ENCODE peak calls at places on chromosomes 6 and 20, in six cellular contexts. U is RWPE1, Q is HuH-7, T is ACHN, J is thoracic aorta, Y is HT1080. N is an unnamed sample.

GRCh38 chr20:59004763-59005522 is 2.1 kb downstream of the CTSZ start:
- DNase-seq in U (no peak), Q (no peak), T (no peak), J (no peak), Y (no peak), N (no peak)

GRCh38 chr20:18783385-18783959 is 30.1 kb upstream of the SCP2D1 start:
- DNase-seq in U (no peak), Q (no peak), T (no peak), J (no peak), Y (no peak), N (no peak)

GRCh38 chr20:44111712-44112335 is 75.2 kb downstream of the JPH2 start:
- DNase-seq in U (peak), Q (no peak), T (no peak), J (no peak), Y (peak), N (no peak)

GRCh38 chr20:49987015-49987867 is 4.5 kb downstream of the SNAI1 start:
- DNase-seq in U (no peak), Q (no peak), T (no peak), J (no peak), Y (peak), N (no peak)

GRCh38 chr6:136737343-136738177 is 54.7 kb downstream of the MAP3K5 start:
- DNase-seq in U (no peak), Q (no peak), T (no peak), J (no peak), Y (no peak), N (no peak)

GRCh38 chr6:135667694-135668455 is 170.3 kb upstream of the AHI1 start:
- DNase-seq in U (peak), Q (no peak), T (no peak), J (no peak), Y (peak), N (no peak)

GRCh38 chr20:39813190-39813829 is 851.2 kb downstream of the DHX35 start:
- DNase-seq in U (no peak), Q (no peak), T (no peak), J (no peak), Y (no peak), N (no peak)

GRCh38 chr20:3885711-3886110 is 3.5 kb upstream of the PANK2 start:
- DNase-seq in U (no peak), Q (no peak), T (no peak), J (no peak), Y (no peak), N (no peak)

GRCh38 chr6:74000582-74000981 is 304.6 kb downstream of the CD109 start:
- DNase-seq in U (no peak), Q (peak), T (no peak), J (no peak), Y (no peak), N (no peak)

GRCh38 chr20:32056708-32057491 is 4.9 kb downstream of the HCK start:
- DNase-seq in U (no peak), Q (no peak), T (no peak), J (no peak), Y (no peak), N (no peak)

GRCh38 chr6:150299873-150300485 is 68.8 kb upstream of the IYD start:
- DNase-seq in U (no peak), Q (no peak), T (no peak), J (no peak), Y (no peak), N (no peak)

N was measured in GOT3.